ENCODE peak calls at places on chromosomes 5 and 9, in eight cellular contexts. One of them, this sample, is unnamed.
A peak's percentile ranks its signal among the peaks of the same experiment; 100 is the strongest.

GRCh38 chr5:141493500-141494422 is 4.9 kb downstream of the PCDHGC5 start:
- DNase-seq in mesothelial cell of epicardium: no peak
- DNase-seq in endothelial cell: no peak
- DNase-seq in NCI-H526: no peak
- DNase-seq in NCI-H2171: no peak
- DNase-seq in EH: peak; percentile 67
- DNase-seq in left lung: no peak
- DNase-seq in right cardiac atrium: no peak
- DNase-seq in this sample: no peak

GRCh38 chr5:135213034-135213386 is 179.0 kb upstream of the PITX1 start:
- DNase-seq in mesothelial cell of epicardium: no peak
- DNase-seq in endothelial cell: no peak
- DNase-seq in NCI-H526: no peak
- DNase-seq in NCI-H2171: no peak
- DNase-seq in EH: no peak
- DNase-seq in left lung: no peak
- DNase-seq in right cardiac atrium: no peak
- DNase-seq in this sample: no peak

GRCh38 chr5:61402244-61402823 is 70.3 kb downstream of the ZSWIM6 start:
- DNase-seq in mesothelial cell of epicardium: no peak
- DNase-seq in endothelial cell: no peak
- DNase-seq in NCI-H526: no peak
- DNase-seq in NCI-H2171: no peak
- DNase-seq in EH: peak; percentile 66
- DNase-seq in left lung: no peak
- DNase-seq in right cardiac atrium: no peak
- DNase-seq in this sample: no peak

GRCh38 chr5:124343451-124343867 is 403.0 kb downstream of the ZNF608 start:
- DNase-seq in mesothelial cell of epicardium: no peak
- DNase-seq in endothelial cell: no peak
- DNase-seq in NCI-H526: no peak
- DNase-seq in NCI-H2171: no peak
- DNase-seq in EH: peak; percentile 1
- DNase-seq in left lung: peak; percentile 60
- DNase-seq in right cardiac atrium: no peak
- DNase-seq in this sample: no peak

GRCh38 chr9:65404232-65405006 is 119.4 kb upstream of the FOXD4L5 start:
- DNase-seq in mesothelial cell of epicardium: no peak
- DNase-seq in endothelial cell: no peak
- DNase-seq in NCI-H526: no peak
- DNase-seq in NCI-H2171: no peak
- DNase-seq in EH: no peak
- DNase-seq in left lung: no peak
- DNase-seq in right cardiac atrium: peak; percentile 31
- DNase-seq in this sample: no peak

GRCh38 chr9:135745686-135746324 is 43.8 kb downstream of the KCNT1 start:
- DNase-seq in mesothelial cell of epicardium: no peak
- DNase-seq in endothelial cell: no peak
- DNase-seq in NCI-H526: no peak
- DNase-seq in NCI-H2171: no peak
- DNase-seq in EH: no peak
- DNase-seq in left lung: no peak
- DNase-seq in right cardiac atrium: no peak
- DNase-seq in this sample: no peak

GRCh38 chr5:93593476-93594060 is 10.5 kb downstream of the NR2F1 start:
- DNase-seq in mesothelial cell of epicardium: no peak
- DNase-seq in endothelial cell: no peak
- DNase-seq in NCI-H526: no peak
- DNase-seq in NCI-H2171: no peak
- DNase-seq in EH: no peak
- DNase-seq in left lung: peak; percentile 61
- DNase-seq in right cardiac atrium: no peak
- DNase-seq in this sample: no peak

GRCh38 chr5:3597727-3598082 is 2.1 kb downstream of the IRX1 start:
- DNase-seq in mesothelial cell of epicardium: no peak
- DNase-seq in endothelial cell: no peak
- DNase-seq in NCI-H526: no peak
- DNase-seq in NCI-H2171: no peak
- DNase-seq in EH: no peak
- DNase-seq in left lung: no peak
- DNase-seq in right cardiac atrium: no peak
- DNase-seq in this sample: no peak

GRCh38 chr5:119339344-119339743 is 16.5 kb upstream of the TNFAIP8 start:
- DNase-seq in mesothelial cell of epicardium: no peak
- DNase-seq in endothelial cell: no peak
- DNase-seq in NCI-H526: no peak
- DNase-seq in NCI-H2171: no peak
- DNase-seq in EH: no peak
- DNase-seq in left lung: no peak
- DNase-seq in right cardiac atrium: no peak
- DNase-seq in this sample: no peak

GRCh38 chr9:34158362-34158869 is 20.4 kb upstream of the UBAP1 start:
- DNase-seq in mesothelial cell of epicardium: no peak
- DNase-seq in endothelial cell: no peak
- DNase-seq in NCI-H526: no peak
- DNase-seq in NCI-H2171: no peak
- DNase-seq in EH: peak; percentile 84
- DNase-seq in left lung: no peak
- DNase-seq in right cardiac atrium: no peak
- DNase-seq in this sample: no peak

GRCh38 chr5:3856036-3856435 is 260.4 kb downstream of the IRX1 start:
- DNase-seq in mesothelial cell of epicardium: no peak
- DNase-seq in endothelial cell: no peak
- DNase-seq in NCI-H526: no peak
- DNase-seq in NCI-H2171: no peak
- DNase-seq in EH: no peak
- DNase-seq in left lung: no peak
- DNase-seq in right cardiac atrium: no peak
- DNase-seq in this sample: no peak

GRCh38 chr9:69502671-69503301 is 169.4 kb downstream of the APBA1 start:
- DNase-seq in mesothelial cell of epicardium: no peak
- DNase-seq in endothelial cell: no peak
- DNase-seq in NCI-H526: no peak
- DNase-seq in NCI-H2171: no peak
- DNase-seq in EH: peak; percentile 50
- DNase-seq in left lung: no peak
- DNase-seq in right cardiac atrium: no peak
- DNase-seq in this sample: no peak

This sample was measured in left ventricle myocardium inferior.